ENCODE peak calls at places on chromosomes 2 and 18, in ten cellular contexts. G is foreskin keratinocyte, R is hepatocyte, C is fibroblast of mammary gland, O is left ventricle myocardium inferior, U is coronary artery, S is gastrocnemius medialis, B is WTC11, W is MCF 10A, F is nephron progenitor cell. Z is an unnamed sample.

GRCh38 chr2:67841711-67842110 is 221.1 kb downstream of the C1D start:
- DNase-seq in U (no peak), C (no peak), B (no peak), F (no peak), R (no peak), W (no peak), S (no peak), G (no peak), O (no peak), Z (no peak)

GRCh38 chr2:176891857-176892256 is 320.7 kb upstream of the HNRNPA3 start:
- DNase-seq in W (no peak), G (no peak), O (no peak), U (no peak), R (no peak), S (no peak), F (no peak), B (no peak), C (no peak), Z (no peak)

GRCh38 chr2:61233581-61233980 is 71.6 kb downstream of the C2orf74 start:
- DNase-seq in F (no peak), B (no peak), C (peak), O (no peak), G (no peak), R (no peak), W (no peak), U (no peak), S (no peak), Z (no peak)

GRCh38 chr2:36570416-36570815 is 27.6 kb downstream of the FEZ2 start:
- DNase-seq in F (no peak), W (no peak), B (no peak), R (no peak), O (no peak), G (no peak), S (no peak), C (peak), U (no peak), Z (no peak)

GRCh38 chr2:13106302-13106701 is 389.6 kb downstream of the TRIB2 start:
- DNase-seq in R (no peak), B (no peak), G (no peak), O (no peak), U (no peak), S (no peak), W (no peak), F (no peak), C (no peak), Z (no peak)

GRCh38 chr2:64471616-64472015 is 17.7 kb downstream of the LGALSL start:
- DNase-seq in B (no peak), R (no peak), C (no peak), O (no peak), F (no peak), U (no peak), G (no peak), W (no peak), S (no peak), Z (no peak)

GRCh38 chr2:131034122-131035051 is 58.9 kb downstream of the FAM168B start:
- DNase-seq in O (no peak), B (peak), S (no peak), C (no peak), G (no peak), W (no peak), F (peak), R (peak), U (no peak), Z (no peak)

GRCh38 chr2:175025946-175026345 is 20.8 kb upstream of the CHN1 start:
- DNase-seq in G (no peak), B (no peak), U (no peak), F (no peak), R (no peak), S (no peak), W (peak), O (no peak), C (peak), Z (no peak)

GRCh38 chr2:114543106-114543806 is 100.8 kb downstream of the DPP10 start:
- DNase-seq in S (no peak), G (no peak), W (peak), B (no peak), C (no peak), R (peak), O (peak), U (no peak), F (peak), Z (no peak)

GRCh38 chr18:45602926-45603325 is 12.3 kb upstream of the SLC14A2 start:
- DNase-seq in F (no peak), W (no peak), B (no peak), O (no peak), R (no peak), G (peak), U (no peak), C (peak), S (no peak), Z (no peak)

GRCh38 chr2:174664084-174664759 is 66.6 kb upstream of the WIPF1 start:
- DNase-seq in S (no peak), R (no peak), W (no peak), O (no peak), U (no peak), C (peak), G (no peak), F (no peak), B (no peak), Z (no peak)

GRCh38 chr2:210428415-210429179 is 48.0 kb downstream of the LANCL1 start:
- DNase-seq in S (no peak), O (no peak), W (peak), F (no peak), R (no peak), G (no peak), U (no peak), B (no peak), C (peak), Z (no peak)

GRCh38 chr2:74498500-74499268 is 719 bp downstream of the LBX2 start:
- DNase-seq in G (no peak), C (peak), U (peak), B (peak), F (peak), S (no peak), O (no peak), W (no peak), R (no peak), Z (peak)

GRCh38 chr18:54127759-54128378 is 96.6 kb downstream of the MBD2 start:
- DNase-seq in C (peak), S (no peak), O (no peak), G (no peak), R (peak), F (peak), U (no peak), W (peak), B (peak), Z (peak)

GRCh38 chr2:165032559-165032958 is 77.2 kb upstream of the SLC38A11 start:
- DNase-seq in S (no peak), R (no peak), U (no peak), F (no peak), B (no peak), C (no peak), O (no peak), G (no peak), W (no peak), Z (no peak)

GRCh38 chr2:191115391-191115790 is 35.4 kb downstream of the STAT4 start:
- DNase-seq in U (no peak), O (no peak), S (no peak), R (no peak), G (peak), C (no peak), W (no peak), B (no peak), F (no peak), Z (no peak)

GRCh38 chr18:79797518-79798345 is at the start of gene KCNG2:
- DNase-seq in U (no peak), S (no peak), R (peak), C (peak), W (no peak), O (no peak), G (no peak), B (peak), F (peak), Z (peak)

GRCh38 chr2:162113771-162114168 is 38.3 kb downstream of the GCG start:
- DNase-seq in U (no peak), F (no peak), C (peak), W (peak), B (no peak), S (peak), G (peak), R (peak), O (no peak), Z (no peak)

GRCh38 chr2:11865378-11865777 is 118.9 kb downstream of the LPIN1 start:
- DNase-seq in S (no peak), B (no peak), G (no peak), W (no peak), F (no peak), C (no peak), O (no peak), U (peak), R (no peak), Z (no peak)

GRCh38 chr2:238565031-238565430 is 138.3 kb downstream of the ASB1 start:
- DNase-seq in U (no peak), G (no peak), O (no peak), C (no peak), W (no peak), S (no peak), R (no peak), B (no peak), F (no peak), Z (no peak)

GRCh38 chr2:167785606-167786005 is 461.8 kb downstream of the STK39 start:
- DNase-seq in B (no peak), F (no peak), C (peak), G (no peak), O (no peak), R (no peak), W (no peak), U (no peak), S (no peak), Z (no peak)

GRCh38 chr2:217857624-217858506 is 144.9 kb downstream of the TNS1 start:
- DNase-seq in R (no peak), W (no peak), O (peak), U (no peak), F (peak), C (no peak), G (no peak), B (no peak), S (peak), Z (no peak)

GRCh38 chr18:30093376-30093775 is 949.2 kb downstream of the DSC3 start:
- DNase-seq in O (no peak), C (no peak), R (no peak), G (no peak), F (no peak), W (no peak), B (no peak), U (no peak), S (no peak), Z (no peak)

GRCh38 chr2:76039505-76039904 is 328.8 kb upstream of the GCFC2 start:
- DNase-seq in R (no peak), C (no peak), F (no peak), W (no peak), U (no peak), B (no peak), G (no peak), O (no peak), S (no peak), Z (no peak)

GRCh38 chr2:237512774-237513466 is 25.9 kb downstream of the MLPH start:
- DNase-seq in S (peak), F (peak), O (peak), C (peak), G (peak), B (peak), U (peak), W (peak), R (peak), Z (peak)

GRCh38 chr2:70084973-70085710 is 2.1 kb upstream of the PCBP1 start:
- DNase-seq in W (peak), F (no peak), R (peak), B (peak), U (no peak), C (no peak), G (peak), S (peak), O (no peak), Z (peak)

GRCh38 chr18:55589625-55590291 is 1.8 kb upstream of the TCF4 start:
- DNase-seq in O (peak), C (peak), S (peak), F (peak), R (peak), U (peak), B (peak), G (peak), W (peak), Z (peak)

GRCh38 chr2:68027959-68028358 is 34.8 kb downstream of the C1D start:
- DNase-seq in S (no peak), O (no peak), B (no peak), W (no peak), R (no peak), G (peak), C (no peak), F (no peak), U (no peak), Z (no peak)

GRCh38 chr2:202932425-202933138 is 20.5 kb downstream of the CARF start:
- DNase-seq in R (peak), O (no peak), S (no peak), W (peak), F (no peak), C (peak), G (peak), U (no peak), B (no peak), Z (no peak)

GRCh38 chr2:96903318-96903717 is 33.4 kb upstream of the SEMA4C start:
- DNase-seq in B (no peak), O (no peak), G (no peak), F (no peak), C (no peak), W (no peak), S (no peak), U (no peak), R (no peak), Z (no peak)

GRCh38 chr2:134988994-134989605 is 58.1 kb downstream of the MAP3K19 start:
- DNase-seq in W (peak), C (peak), R (peak), O (no peak), B (no peak), F (no peak), U (no peak), G (no peak), S (no peak), Z (peak)

GRCh38 chr2:204625135-204625534 is 79.9 kb downstream of the PARD3B start:
- DNase-seq in G (no peak), O (no peak), U (no peak), S (no peak), W (peak), F (no peak), C (peak), B (no peak), R (no peak), Z (no peak)
- TF ChIP-seq CTCF in G (peak), O (peak), U (no peak), S (no peak), W (peak), F (no peak), C (no peak), B (no peak), R (no peak), Z (no peak)

GRCh38 chr2:200578778-200579177 is 7.0 kb upstream of the AOX1 start:
- DNase-seq in S (no peak), G (no peak), U (no peak), B (no peak), R (peak), W (peak), C (peak), F (no peak), O (no peak), Z (no peak)
- TF ChIP-seq CTCF in S (no peak), G (peak), U (no peak), B (no peak), R (peak), W (peak), C (peak), F (peak), O (peak), Z (no peak)

GRCh38 chr2:102276549-102277201 is 34.7 kb upstream of the IL1RL1 start:
- DNase-seq in S (no peak), U (no peak), R (no peak), B (no peak), W (no peak), F (no peak), G (no peak), O (no peak), C (no peak), Z (no peak)

GRCh38 chr2:102282646-102283045 is 28.7 kb upstream of the IL1RL1 start:
- DNase-seq in B (no peak), R (no peak), F (no peak), U (no peak), O (no peak), C (peak), W (no peak), S (no peak), G (no peak), Z (no peak)

GRCh38 chr2:102279391-102279735 is 32.0 kb upstream of the IL1RL1 start:
- DNase-seq in U (no peak), F (no peak), G (no peak), B (no peak), O (no peak), C (no peak), W (no peak), S (no peak), R (no peak), Z (no peak)

GRCh38 chr2:102277202-102277700 is 34.1 kb upstream of the IL1RL1 start:
- DNase-seq in O (no peak), U (no peak), W (no peak), C (no peak), S (no peak), B (no peak), G (no peak), R (no peak), F (no peak), Z (no peak)

GRCh38 chr2:102278720-102279390 is 32.5 kb upstream of the IL1RL1 start:
- DNase-seq in O (no peak), R (no peak), C (no peak), U (no peak), G (no peak), F (peak), W (no peak), S (peak), B (no peak), Z (no peak)
- TF ChIP-seq CTCF in O (no peak), R (no peak), C (no peak), U (no peak), G (no peak), F (no peak), W (no peak), S (no peak), B (no peak), Z (no peak)

DNA sequence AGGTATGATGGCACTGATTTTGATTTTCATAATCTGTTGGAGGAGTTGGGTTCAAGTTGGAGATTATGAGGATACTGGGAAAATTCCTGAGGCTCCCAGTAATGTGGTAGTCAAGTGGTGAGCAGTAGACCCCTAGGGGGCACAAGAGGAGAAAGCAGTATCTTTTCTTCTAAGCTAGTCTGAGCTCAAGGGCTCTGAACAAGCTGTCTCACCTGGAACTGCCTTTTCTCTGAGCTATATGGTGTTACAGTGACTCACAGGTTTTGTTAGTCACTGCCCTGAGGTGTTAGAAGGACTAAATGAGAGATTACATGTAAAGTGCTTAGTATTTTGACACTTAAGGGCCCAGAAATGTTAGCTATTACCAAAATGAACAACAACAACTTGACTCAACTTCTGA is 42.2 kb downstream of the CD302 start:
- DNase-seq in W (peak), U (no peak), G (peak), O (no peak), C (peak), S (no peak), B (no peak), R (peak), F (no peak), Z (no peak)
- TF ChIP-seq CTCF in W (no peak), U (no peak), G (peak), O (peak), C (peak), S (no peak), B (peak), R (peak), F (no peak), Z (no peak)

GRCh38 chr18:50429207-50429948 is 54.5 kb downstream of the SKA1 start:
- DNase-seq in W (peak), S (no peak), U (no peak), B (no peak), G (no peak), O (no peak), R (peak), C (peak), F (no peak), Z (peak)
- TF ChIP-seq CTCF in W (peak), S (peak), U (peak), B (peak), G (peak), O (peak), R (peak), C (peak), F (peak), Z (peak)

GRCh38 chr2:43104763-43105162 is 121.6 kb downstream of the ZFP36L2 start:
- DNase-seq in W (no peak), B (no peak), G (no peak), O (no peak), R (no peak), U (no peak), S (no peak), C (no peak), F (no peak), Z (no peak)
- TF ChIP-seq CTCF in W (no peak), B (no peak), G (no peak), O (no peak), R (no peak), U (no peak), S (no peak), C (no peak), F (no peak), Z (no peak)

DNA sequence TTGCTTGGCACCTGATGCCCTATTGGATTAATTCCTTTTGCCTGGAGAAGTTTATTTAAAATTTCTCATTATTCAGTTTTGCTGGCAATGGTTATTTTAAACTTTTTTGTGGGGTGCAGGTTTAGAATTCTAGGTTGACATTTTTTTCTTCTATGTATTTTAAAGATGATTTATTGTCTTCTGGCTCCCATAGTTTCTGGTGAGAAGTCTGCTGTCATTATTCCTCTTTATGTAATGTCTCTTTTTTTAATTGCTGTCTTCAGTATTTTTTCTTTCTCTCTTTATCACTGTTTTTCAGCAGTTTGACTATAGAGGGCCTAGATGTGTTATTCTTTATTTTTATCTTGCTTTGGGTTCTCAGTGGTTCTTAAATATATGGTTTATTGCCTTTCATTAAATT is 182.2 kb upstream of the STON1 start:
- DNase-seq in B (no peak), U (no peak), G (no peak), O (no peak), S (no peak), W (peak), R (no peak), F (no peak), C (no peak), Z (no peak)
- TF ChIP-seq CTCF in B (no peak), U (no peak), G (no peak), O (no peak), S (no peak), W (no peak), R (no peak), F (no peak), C (no peak), Z (no peak)

GRCh38 chr18:50009772-50010171 is 185.2 kb downstream of the MYO5B start:
- DNase-seq in S (peak), G (no peak), O (no peak), R (peak), W (peak), F (peak), C (peak), B (peak), U (no peak), Z (peak)
- TF ChIP-seq CTCF in S (peak), G (peak), O (peak), R (peak), W (peak), F (peak), C (peak), B (peak), U (no peak), Z (peak)

DNA sequence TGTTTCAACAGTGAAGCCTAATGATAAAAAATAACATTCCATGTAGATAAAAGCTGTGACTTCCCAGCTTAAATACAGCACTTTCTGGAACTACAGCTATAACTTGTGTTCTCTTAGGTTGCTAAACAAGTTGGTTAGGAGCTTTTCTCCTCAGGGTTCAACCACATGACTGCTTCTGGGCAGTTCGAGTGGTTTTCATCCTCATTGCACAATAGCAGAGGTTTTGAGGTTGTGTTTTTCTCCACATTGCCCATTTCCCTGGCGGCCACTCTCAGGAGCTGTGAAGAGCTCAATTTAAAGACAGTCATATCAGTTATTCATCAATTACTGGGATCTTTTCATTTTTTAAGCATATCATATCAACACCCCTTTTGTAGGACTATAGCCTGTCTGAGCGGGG is 102.2 kb upstream of the CYP1B1 start:
- DNase-seq in B (no peak), G (no peak), U (no peak), O (no peak), F (no peak), W (peak), S (peak), R (peak), C (peak), Z (no peak)
- TF ChIP-seq CTCF in B (no peak), G (no peak), U (no peak), O (no peak), F (no peak), W (no peak), S (no peak), R (no peak), C (no peak), Z (no peak)

Z was measured in GM20000.